ENCODE peak calls at places on chromosomes 1 and 21, in six cellular contexts. K is endodermal cell, J is endothelial cell of umbilical vein, C is fibroblast of lung, L is SK-N-SH, M is IMR-90. F is an unnamed sample.
A peak's percentile ranks its signal among the peaks of the same experiment; 100 is the strongest.

GRCh38 chr1:88462481-88463261 is 221.4 kb upstream of the PKN2 start:
- DNase-seq in K (peak; percentile 84), J (peak; percentile 14), C (peak; percentile 59), L (peak; percentile 60), M (peak; percentile 17), F (peak; percentile 77)

GRCh38 chr1:116481934-116482333 is 88.9 kb downstream of the CD58 start:
- DNase-seq in K (no peak), J (no peak), C (no peak), L (no peak), M (no peak), F (no peak)

GRCh38 chr1:156126701-156127534 is 12.4 kb downstream of the LMNA start:
- DNase-seq in K (no peak), J (peak; percentile 29), C (peak; percentile 97), L (no peak), M (peak; percentile 96), F (peak; percentile 89)

GRCh38 chr1:203289281-203289981 is 15.9 kb upstream of the BTG2 start:
- DNase-seq in K (peak; percentile 72), J (no peak), C (no peak), L (no peak), M (no peak), F (no peak)

GRCh38 chr1:60280256-60280655 is 206.7 kb upstream of the C1orf87 start:
- DNase-seq in K (no peak), J (peak; percentile 59), C (peak; percentile 34), L (peak; percentile 83), M (no peak), F (peak; percentile 32)

GRCh38 chr1:32888134-32888533 is 1.8 kb downstream of the HPCA start:
- DNase-seq in K (no peak), J (no peak), C (no peak), L (no peak), M (no peak), F (no peak)

GRCh38 chr1:87325982-87326738 is 2.5 kb upstream of the LMO4 start:
- DNase-seq in K (peak; percentile 77), J (peak; percentile 74), C (peak; percentile 49), L (peak; percentile 40), M (peak; percentile 49), F (no peak)

GRCh38 chr1:50774759-50775351 is 185.2 kb downstream of the FAF1 start:
- DNase-seq in K (no peak), J (peak; percentile 67), C (peak; percentile 45), L (peak; percentile 55), M (peak; percentile 74), F (no peak)

GRCh38 chr1:155272466-155273133 is 704 bp downstream of the CLK2 start:
- DNase-seq in K (no peak), J (peak; percentile 57), C (peak; percentile 75), L (peak; percentile 10), M (peak; percentile 67), F (no peak)

GRCh38 chr1:44316231-44316759 is 38.8 kb downstream of the ERI3 start:
- DNase-seq in K (peak; percentile 63), J (peak; percentile 28), C (peak; percentile 33), L (no peak), M (no peak), F (no peak)

GRCh38 chr1:3530086-3530930 is 75.8 kb downstream of the ARHGEF16 start:
- DNase-seq in K (peak; percentile 77), J (peak; percentile 14), C (no peak), L (no peak), M (no peak), F (no peak)

GRCh38 chr1:247078315-247079140 is at the start of gene ZNF670:
- DNase-seq in K (peak; percentile 99), J (peak; percentile 96), C (peak; percentile 93), L (peak; percentile 96), M (peak; percentile 94), F (peak; percentile 97)
- H3K4me1 ChIP-seq in K (no peaks in the 10 kb centered on the region), J (peaks cover 16% of the 10 kb centered on the region), C (peaks cover 3% of the 10 kb centered on the region), L (no peaks in the 10 kb centered on the region), M (peaks cover 4% of the 10 kb centered on the region), F (peaks cover 3% of the 10 kb centered on the region)

DNA sequence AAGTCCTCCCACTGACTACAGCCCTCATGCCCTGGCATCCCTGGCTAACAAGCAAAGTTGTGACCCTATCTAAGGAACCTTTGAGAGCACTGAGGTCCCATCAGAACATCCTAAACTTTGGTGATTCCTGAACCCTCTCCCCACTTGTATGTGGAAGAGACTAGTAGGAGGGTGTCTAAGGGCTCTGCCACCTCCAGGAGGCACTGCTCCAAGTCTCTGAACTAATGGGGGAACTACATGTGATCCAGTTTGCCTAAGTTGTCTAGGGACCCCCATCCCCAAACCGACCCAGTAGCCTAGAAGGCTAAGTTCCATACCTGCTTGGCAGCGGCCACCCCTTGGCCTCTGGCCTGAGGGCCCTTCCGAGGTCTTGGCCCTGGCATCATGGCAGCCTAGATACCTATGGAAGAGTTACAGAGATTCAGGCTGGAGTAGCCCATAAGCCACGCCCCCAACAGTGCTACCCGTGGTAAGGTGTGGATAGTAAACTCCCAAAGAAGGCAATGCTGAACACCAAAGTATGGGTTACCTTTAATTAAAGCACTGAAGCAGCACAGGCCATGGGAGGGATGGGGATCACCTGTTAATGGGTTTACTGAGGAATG is 1.7 kb downstream of the CC2D1B start:
- DNase-seq in K (peak; percentile 66), J (no peak), C (no peak), L (peak; percentile 21), M (no peak), F (peak; percentile 58)
- TF ChIP-seq CTCF in K (peak; percentile 53), J (no peak), C (no peak), L (no peak), M (no peak), F (no peak)

DNA sequence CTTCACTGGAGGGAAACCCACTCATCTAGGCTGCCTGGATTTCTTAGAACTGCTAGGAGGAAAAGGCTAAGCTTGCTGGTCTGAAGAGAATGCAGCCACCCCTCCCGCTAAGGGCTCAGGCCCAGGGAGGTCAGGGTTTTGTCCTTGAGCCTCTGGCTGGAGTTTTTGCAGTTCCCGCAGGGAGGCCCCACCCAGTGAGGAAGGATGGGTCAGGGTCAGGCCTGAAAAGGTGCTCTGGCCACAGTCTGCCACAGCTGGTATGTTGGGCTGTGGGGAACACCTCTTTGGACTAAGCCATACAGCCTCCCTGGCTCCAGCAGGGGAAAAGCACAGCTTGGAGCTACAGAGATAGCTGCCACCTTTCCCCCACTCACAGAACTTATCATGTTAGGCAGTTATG is 71.4 kb upstream of the PAPPA2 start:
- DNase-seq in K (peak; percentile 49), J (no peak), C (no peak), L (no peak), M (no peak), F (no peak)
- H3K9ac ChIP-seq in K (no peak overlapping the region), J (no peak overlapping the region), C (no peak overlapping the region), L (no peak overlapping the region), M (no peak overlapping the region), F (no peak overlapping the region)

GRCh38 chr21:28280611-28281010 is 712.1 kb downstream of the LTN1 start:
- DNase-seq in K (no peak), J (no peak), C (no peak), L (no peak), M (no peak), F (no peak)

DNA sequence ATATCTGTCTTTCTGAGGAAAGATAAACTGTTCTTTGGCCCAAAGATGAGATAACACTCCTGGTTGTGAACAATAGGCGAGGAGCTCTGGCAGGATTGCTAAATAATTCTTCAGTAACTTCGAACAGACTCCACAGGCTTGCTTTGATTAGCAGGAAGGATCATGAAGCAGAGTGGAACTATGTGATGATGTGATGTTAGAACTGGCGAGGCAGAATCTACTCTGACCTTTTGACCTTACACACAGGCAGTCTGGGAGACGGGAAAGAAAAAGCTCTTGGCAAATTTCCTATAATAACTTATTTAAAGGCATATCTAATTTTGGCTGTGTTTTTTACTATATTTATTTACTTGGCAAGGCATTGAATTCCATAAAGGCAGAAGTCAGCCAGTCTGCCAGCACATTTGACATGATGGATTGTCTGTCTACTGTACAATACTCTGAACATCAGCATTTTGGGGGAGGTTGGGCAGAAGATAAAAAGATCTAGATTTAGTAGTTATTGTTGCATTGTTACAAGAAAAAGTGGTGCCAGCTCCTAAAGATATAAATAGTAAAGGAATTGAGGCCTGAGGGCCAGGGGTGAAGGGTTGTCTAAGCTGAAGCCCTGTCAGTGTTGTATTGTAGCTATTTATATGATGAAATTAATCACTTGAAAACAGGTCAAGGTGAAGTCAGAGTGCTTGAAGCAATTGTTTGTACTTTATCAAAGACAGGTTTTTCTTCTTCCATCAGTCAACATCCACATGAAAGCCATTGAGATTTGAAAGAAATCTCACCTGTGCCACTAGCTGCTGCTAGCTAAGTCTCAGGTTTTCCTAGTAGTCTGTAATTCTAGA is 708.8 kb downstream of the LTN1 start:
- DNase-seq in K (no peak), J (peak; percentile 97), C (peak; percentile 94), L (peak; percentile 22), M (peak; percentile 94), F (no peak)
- H3K4me1 ChIP-seq in K (peaks cover 10% of the 10 kb centered on the region), J (peaks cover 21% of the 10 kb centered on the region), C (peaks cover 4% of the 10 kb centered on the region), L (no peaks in the 10 kb centered on the region), M (no peaks in the 10 kb centered on the region), F (peaks cover 5% of the 10 kb centered on the region)

GRCh38 chr1:201982923-201983805 is 716 bp downstream of the RNPEP start:
- DNase-seq in K (peak; percentile 90), J (peak; percentile 48), C (peak; percentile 75), L (peak; percentile 82), M (peak; percentile 70), F (peak; percentile 91)
- TF ChIP-seq CTCF in K (peak; percentile 49), J (no peak), C (peak; percentile 16), L (peak; percentile 22), M (peak; percentile 14), F (no peak)

DNA sequence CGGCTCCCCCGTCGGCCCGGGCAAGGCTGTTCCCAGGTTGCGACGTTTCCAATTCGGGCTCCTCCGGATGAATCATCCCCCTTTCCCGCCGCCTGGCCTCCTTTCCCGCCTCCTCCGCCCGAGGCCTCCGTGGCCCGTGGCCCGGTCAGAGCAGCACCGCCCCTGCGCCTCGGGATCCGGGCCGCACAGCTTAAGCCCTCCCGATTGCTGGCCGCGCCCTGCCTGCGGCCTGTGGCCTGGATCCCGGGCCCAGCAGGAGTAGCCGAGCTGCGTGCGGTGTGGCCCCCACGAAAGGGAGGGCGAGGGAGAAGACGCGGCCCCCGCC is 1.1 kb downstream of the TMEM200B start:
- DNase-seq in K (peak; percentile 82), J (peak; percentile 19), C (peak; percentile 73), L (peak; percentile 49), M (peak; percentile 67), F (no peak)
- H3K9ac ChIP-seq in K (peak overlapping the region; percentile 83), J (peak overlapping the region; percentile 9), C (peak overlapping the region; percentile 90), L (no peak overlapping the region), M (peak overlapping the region; percentile 67), F (peak overlapping the region; percentile 67)

GRCh38 chr1:248739580-248740205 is 15.9 kb downstream of the LYPD8 start:
- DNase-seq in K (no peak), J (no peak), C (no peak), L (no peak), M (no peak), F (no peak)

GRCh38 chr1:248736992-248737391 is 18.6 kb downstream of the LYPD8 start:
- DNase-seq in K (no peak), J (no peak), C (no peak), L (no peak), M (no peak), F (no peak)

GRCh38 chr1:248737457-248737856 is 18.1 kb downstream of the LYPD8 start:
- DNase-seq in K (no peak), J (no peak), C (no peak), L (no peak), M (no peak), F (no peak)

DNA sequence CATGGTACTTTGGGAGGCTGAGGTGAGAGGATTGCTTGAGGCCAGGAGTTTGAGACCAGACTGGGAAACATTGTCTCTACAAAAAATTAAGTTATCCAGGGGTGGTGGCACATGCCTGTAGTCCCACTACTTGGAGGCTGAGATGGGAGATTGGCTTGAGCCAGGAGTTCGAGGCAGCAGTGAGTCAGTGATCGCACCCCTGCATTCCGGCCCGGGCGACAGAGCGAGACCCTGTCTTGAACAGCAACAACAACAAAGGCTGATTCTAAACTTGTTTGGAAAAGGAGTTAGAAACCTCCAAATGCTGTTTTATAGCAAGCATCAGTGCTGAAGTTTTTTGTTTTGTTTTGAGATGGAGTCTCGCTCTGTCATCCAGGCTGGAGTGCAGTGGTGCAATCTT is 14.7 kb downstream of the LYPD8 start:
- DNase-seq in K (no peak), J (no peak), C (no peak), L (no peak), M (no peak), F (no peak)
- H3K4me1 ChIP-seq in K (no peaks in the 10 kb centered on the region), J (no peaks in the 10 kb centered on the region), C (no peaks in the 10 kb centered on the region), L (no peaks in the 10 kb centered on the region), M (no peaks in the 10 kb centered on the region), F (no peaks in the 10 kb centered on the region)